ENCODE peak calls at places on chromosome 5, in five cellular contexts. M is neural progenitor cell, S is WTC11, R is A549, N is adipocyte. Z is an unnamed sample.
A peak's percentile ranks its signal among the peaks of the same experiment; 100 is the strongest.

GRCh38 chr5:34008721-34009120 is 871 bp upstream of the AMACR start:
- DNase-seq in N (peak; percentile 29), M (no peak), R (no peak), S (no peak), Z (no peak)

GRCh38 chr5:58407042-58407709 is 52.7 kb downstream of the PLK2 start:
- DNase-seq in M (no peak), N (peak; percentile 69), S (no peak), R (peak; percentile 21), Z (no peak)

GRCh38 chr5:172833372-172833690 is 720 bp upstream of the ERGIC1 start:
- DNase-seq in N (no peak), M (no peak), S (no peak), R (no peak), Z (no peak)

GRCh38 chr5:52502591-52502990 is 285.1 kb upstream of the ITGA1 start:
- DNase-seq in N (no peak), R (no peak), M (peak; percentile 17), S (no peak), Z (no peak)

GRCh38 chr5:10324519-10325370 is 17.0 kb upstream of the CMBL start:
- DNase-seq in N (peak; percentile 22), M (no peak), R (no peak), S (no peak), Z (no peak)

GRCh38 chr5:35047785-35048404 is at the start of gene AGXT2:
- DNase-seq in M (no peak), R (no peak), N (no peak), S (no peak), Z (no peak)

GRCh38 chr5:158074992-158075769 is 216.2 kb upstream of the CLINT1 start:
- DNase-seq in N (peak; percentile 91), S (peak; percentile 66), R (peak; percentile 70), M (peak; percentile 69), Z (peak; percentile 81)

GRCh38 chr5:149581192-149581861 is at the start of gene ARHGEF37:
- DNase-seq in N (peak; percentile 78), M (peak; percentile 63), R (no peak), S (peak; percentile 53), Z (peak; percentile 59)

GRCh38 chr5:150178262-150178661 is 11.6 kb upstream of the SLC6A7 start:
- DNase-seq in S (no peak), N (no peak), R (no peak), M (no peak), Z (no peak)

GRCh38 chr5:776862-777711 is 7.4 kb downstream of the ZDHHC11B start:
- DNase-seq in N (no peak), R (no peak), S (no peak), M (no peak), Z (peak; percentile 17)

GRCh38 chr5:76684756-76685594 is 31.0 kb upstream of the F2R start:
- DNase-seq in N (no peak), S (no peak), M (no peak), R (no peak), Z (no peak)

GRCh38 chr5:82849885-82850284 is 227.3 kb downstream of the TMEM167A start:
- DNase-seq in R (no peak), M (no peak), S (no peak), N (no peak), Z (no peak)

GRCh38 chr5:135560858-135561257 is 17.9 kb downstream of the CXCL14 start:
- DNase-seq in R (peak; percentile 86), N (peak; percentile 94), M (peak; percentile 94), S (peak; percentile 89), Z (peak; percentile 88)

GRCh38 chr5:150511641-150512367 is 3.9 kb downstream of the NDST1 start:
- DNase-seq in S (peak; percentile 64), M (peak; percentile 80), R (peak; percentile 58), N (peak; percentile 42), Z (peak; percentile 57)

GRCh38 chr5:174059247-174059646 is 13.7 kb downstream of the NSG2 start:
- DNase-seq in R (no peak), N (no peak), M (no peak), S (no peak), Z (no peak)

GRCh38 chr5:150609843-150610584 is 30.4 kb upstream of the SYNPO start:
- DNase-seq in R (no peak), S (no peak), M (no peak), N (no peak), Z (no peak)

GRCh38 chr5:137200906-137201305 is 298.2 kb downstream of the SPOCK1 start:
- DNase-seq in N (no peak), M (peak; percentile 70), S (no peak), R (no peak), Z (peak; percentile 61)

GRCh38 chr5:64532212-64532611 is 26.4 kb downstream of the RGS7BP start:
- DNase-seq in R (no peak), M (peak; percentile 10), N (no peak), S (no peak), Z (no peak)

GRCh38 chr5:120512757-120513650 is 48.9 kb downstream of the PRR16 start:
- DNase-seq in N (no peak), R (no peak), S (no peak), M (no peak), Z (no peak)

GRCh38 chr5:65981548-65981947 is 55.2 kb downstream of the ERBIN start:
- DNase-seq in R (no peak), S (no peak), M (peak; percentile 34), N (no peak), Z (no peak)

GRCh38 chr5:150672884-150673275 is 11.8 kb downstream of the MYOZ3 start:
- DNase-seq in N (no peak), R (no peak), M (no peak), S (no peak), Z (no peak)

GRCh38 chr5:173202266-173202875 is 32.6 kb downstream of the NKX2-5 start:
- DNase-seq in M (peak; percentile 16), N (no peak), S (no peak), R (no peak), Z (peak; percentile 30)